ENCODE peak calls at places on chromosomes 6 and 20, in four cellular contexts. D is HCT116, M is H1, U is K562. V is an unnamed sample.

GRCh38 chr20:50520222-50520877 is 10.2 kb downstream of the PTPN1 start:
- DNase-seq in U (no peak), M (no peak), D (no peak), V (no peak)

GRCh38 chr6:88725111-88725711 is 238.2 kb downstream of the RNGTT start:
- DNase-seq in M (peak), U (no peak), D (no peak), V (peak)

GRCh38 chr6:136757150-136757549 is 35.1 kb downstream of the MAP3K5 start:
- DNase-seq in D (no peak), M (no peak), U (no peak), V (no peak)

GRCh38 chr20:40945754-40946451 is 82.7 kb upstream of the TOP1 start:
- DNase-seq in D (peak), U (no peak), M (peak), V (peak)

GRCh38 chr6:144931172-144932035 is 646.3 kb downstream of the UTRN start:
- DNase-seq in D (no peak), U (no peak), M (no peak), V (peak)

GRCh38 chr6:145099713-145100112 is 635.6 kb downstream of the EPM2A start:
- DNase-seq in U (no peak), M (no peak), D (no peak), V (no peak)

GRCh38 chr6:166775180-166775922 is 148.3 kb upstream of the RPS6KA2 start:
- DNase-seq in D (peak), U (peak), M (no peak), V (peak)

GRCh38 chr6:11213305-11214106 is 19.0 kb downstream of the NEDD9 start:
- DNase-seq in M (no peak), U (no peak), D (no peak), V (no peak)

GRCh38 chr6:43171284-43172126 is 436 bp downstream of the SRF start:
- DNase-seq in D (no peak), U (no peak), M (no peak), V (no peak)

GRCh38 chr20:56316483-56316882 is 42.3 kb upstream of the FAM210B start:
- DNase-seq in U (no peak), M (no peak), D (no peak), V (no peak)

DNA sequence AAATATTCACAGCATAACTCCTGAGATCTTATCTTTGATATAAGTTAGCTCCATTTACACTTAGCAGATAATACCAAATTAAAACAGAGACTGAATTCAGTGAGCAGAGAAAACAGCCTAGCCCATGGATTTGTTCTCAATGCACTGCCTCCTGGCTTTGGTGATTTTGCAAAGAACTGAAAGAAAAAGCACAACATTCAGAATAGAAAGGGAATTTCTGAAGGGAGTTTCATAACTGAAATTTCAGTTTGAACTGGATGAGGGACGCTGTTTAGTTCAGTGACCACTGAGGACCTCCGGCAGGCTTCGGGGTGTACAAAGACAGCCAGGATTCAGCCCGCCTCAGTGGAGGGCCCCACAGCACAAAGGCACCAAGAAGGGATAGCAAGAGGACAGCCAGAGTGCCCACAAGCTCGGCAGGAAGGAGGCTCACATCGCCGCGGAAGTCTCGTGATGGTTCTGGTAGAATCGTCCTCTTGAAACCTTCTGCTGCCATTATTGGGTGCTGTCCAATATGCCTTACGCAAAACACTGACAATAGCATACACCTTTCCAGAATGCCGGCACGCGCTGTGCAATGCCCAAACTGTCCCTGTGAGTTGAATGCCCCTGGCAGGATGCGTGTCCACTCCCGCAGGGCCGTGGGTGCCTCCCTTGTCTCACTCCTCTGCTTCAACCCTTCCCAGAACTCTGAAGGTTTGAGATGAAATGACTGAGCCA is 9.7 kb upstream of the IRF4 start:
- DNase-seq in D (no peak), U (no peak), M (no peak), V (no peak)
- TF ChIP-seq FOSL1 in D (no peak), U (no peak), M (no peak), V (no peak)

GRCh38 chr6:48695872-48696271 is 584.9 kb upstream of the PTCHD4 start:
- DNase-seq in U (no peak), D (no peak), M (no peak), V (no peak)

GRCh38 chr6:48706310-48706709 is 595.3 kb upstream of the PTCHD4 start:
- DNase-seq in D (no peak), U (no peak), M (no peak), V (no peak)

GRCh38 chr6:48701572-48701971 is 590.6 kb upstream of the PTCHD4 start:
- DNase-seq in U (no peak), D (no peak), M (no peak), V (no peak)
- TF ChIP-seq FOSL1 in U (no peak), D (no peak), M (no peak), V (no peak)

DNA sequence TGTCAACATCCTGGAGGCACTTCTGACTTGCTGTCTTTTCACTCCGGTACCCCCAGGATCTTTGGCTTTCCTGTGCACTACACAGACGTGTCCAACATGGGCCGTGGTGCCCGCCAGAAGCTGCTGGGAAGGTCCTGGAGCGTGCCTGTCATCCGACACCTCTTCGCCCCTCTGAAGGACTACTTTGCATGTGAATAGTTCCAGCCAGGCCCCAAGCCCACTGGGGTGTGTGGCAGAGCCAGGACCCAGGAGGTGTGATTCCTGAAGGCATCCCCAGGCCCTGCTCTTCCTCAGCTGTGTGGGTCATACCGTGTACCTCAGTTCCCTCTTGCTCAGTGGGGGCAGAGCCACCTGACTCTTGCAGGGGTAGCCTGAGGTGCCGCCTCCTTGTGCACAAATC is 12.0 kb upstream of the MAPRE1 start:
- DNase-seq in M (no peak), D (no peak), U (no peak), V (no peak)
- TF ChIP-seq FOSL1 in M (no peak), D (no peak), U (no peak), V (no peak)

GRCh38 chr6:148273962-148274752 is 68.5 kb upstream of the SASH1 start:
- DNase-seq in D (no peak), M (no peak), U (no peak), V (no peak)

GRCh38 chr6:148274809-148275208 is 67.8 kb upstream of the SASH1 start:
- DNase-seq in M (no peak), U (no peak), D (no peak), V (no peak)

GRCh38 chr6:148269386-148269785 is 73.3 kb upstream of the SASH1 start:
- DNase-seq in D (no peak), M (no peak), U (no peak), V (no peak)

GRCh38 chr6:148272597-148272996 is 70.0 kb upstream of the SASH1 start:
- DNase-seq in U (no peak), M (no peak), D (no peak), V (no peak)

GRCh38 chr6:148272084-148272483 is 70.6 kb upstream of the SASH1 start:
- DNase-seq in M (no peak), D (no peak), U (no peak), V (no peak)
- TF ChIP-seq FOSL1 in M (no peak), D (no peak), U (no peak), V (no peak)